ENCODE peak calls at places on chromosomes 7 and 10, in six cellular contexts. M, F, B, D, L and C are unnamed samples. For H3K27me3, the result is how much of the 10 kb centered on the place peaks cover.

GRCh38 chr10:67256984-67257383 is 331.1 kb downstream of the LRRTM3 start:
- DNase-seq in D (no peak), B (no peak), F (no peak), M (no peak), L (no peak), C (no peak)

GRCh38 chr10:103668351-103669242 is 175.1 kb downstream of the NEURL1 start:
- DNase-seq in M (peak), B (peak), F (peak), D (no peak), L (no peak), C (peak)

GRCh38 chr7:22855049-22855392 is 32.4 kb upstream of the TOMM7 start:
- DNase-seq in F (no peak), L (no peak), D (no peak), M (no peak), B (no peak), C (no peak)

GRCh38 chr10:15485684-15486316 is 114.7 kb upstream of the FAM171A1 start:
- DNase-seq in L (no peak), D (no peak), M (no peak), F (no peak), B (no peak), C (peak)

GRCh38 chr10:122245136-122245535 is 26.0 kb upstream of the BTBD16 start:
- DNase-seq in B (no peak), F (no peak), L (no peak), M (no peak), D (no peak), C (no peak)

GRCh38 chr7:82194011-82194410 is 249.6 kb downstream of the CACNA2D1 start:
- DNase-seq in B (no peak), M (no peak), L (no peak), D (peak), F (no peak), C (no peak)

GRCh38 chr10:69901623-69902505 is 100.2 kb downstream of the COL13A1 start:
- DNase-seq in D (no peak), M (no peak), F (no peak), L (peak), B (peak), C (no peak)

GRCh38 chr7:95865716-95866371 is 93.5 kb downstream of the DYNC1I1 start:
- DNase-seq in M (no peak), B (peak), L (no peak), F (no peak), D (no peak), C (no peak)

GRCh38 chr10:43229208-43230061 is 37.4 kb downstream of the RASGEF1A start:
- DNase-seq in D (no peak), F (peak), M (peak), B (peak), L (no peak), C (peak)

GRCh38 chr10:105291571-105291970 is 650.5 kb downstream of the SORCS3 start:
- DNase-seq in B (no peak), L (no peak), M (no peak), D (no peak), F (no peak), C (no peak)

GRCh38 chr7:1716263-1717094 is 46.4 kb downstream of the ELFN1 start:
- DNase-seq in L (no peak), F (no peak), B (no peak), M (no peak), D (no peak), C (no peak)

GRCh38 chr7:151924001-151924400 is 32.2 kb upstream of the GALNTL5 start:
- DNase-seq in L (no peak), F (no peak), D (no peak), B (no peak), M (peak), C (no peak)

GRCh38 chr10:100744136-100744979 is 1.0 kb upstream of the PAX2 start:
- DNase-seq in B (peak), F (no peak), M (no peak), L (no peak), D (no peak), C (no peak)

GRCh38 chr10:89063465-89063864 is 72.9 kb downstream of the FAS start:
- DNase-seq in F (no peak), B (no peak), D (no peak), M (no peak), L (no peak), C (no peak)

GRCh38 chr7:77800158-77800557 is 1.6 kb downstream of the PHTF2 start:
- DNase-seq in B (no peak), M (no peak), F (no peak), L (no peak), D (no peak), C (no peak)

GRCh38 chr10:121405096-121405495 is 193.1 kb downstream of the FGFR2 start:
- DNase-seq in F (no peak), M (no peak), B (no peak), L (no peak), D (no peak), C (no peak)

GRCh38 chr10:126092806-126093205 is 196.4 kb downstream of the FANK1 start:
- DNase-seq in F (no peak), D (no peak), B (no peak), M (no peak), L (no peak), C (no peak)

GRCh38 chr7:126791306-126791705 is 461.4 kb downstream of the GRM8 start:
- DNase-seq in L (no peak), M (no peak), F (no peak), B (no peak), D (no peak), C (no peak)

GRCh38 chr7:13948019-13948781 is 41.3 kb downstream of the ETV1 start:
- DNase-seq in L (no peak), D (no peak), B (no peak), F (no peak), M (no peak), C (no peak)

GRCh38 chr7:94351703-94352102 is 43.0 kb upstream of the COL1A2 start:
- DNase-seq in M (no peak), F (no peak), L (no peak), D (no peak), B (no peak), C (no peak)

GRCh38 chr10:49652416-49653385 is 26.8 kb upstream of the C10orf53 start:
- DNase-seq in F (no peak), M (no peak), L (no peak), D (no peak), B (no peak), C (no peak)

GRCh38 chr10:1390200-1390599 is 334.0 kb downstream of the WDR37 start:
- DNase-seq in L (no peak), D (no peak), B (no peak), M (no peak), F (no peak), C (peak)

GRCh38 chr7:96297873-96298272 is 24.0 kb downstream of the SLC25A13 start:
- DNase-seq in F (no peak), B (no peak), D (no peak), M (no peak), L (no peak), C (no peak)

GRCh38 chr7:135210818-135211178 is 528 bp downstream of the WDR91 start:
- DNase-seq in D (no peak), F (no peak), M (no peak), L (no peak), B (no peak), C (no peak)

GRCh38 chr7:87499494-87499893 is 24.0 kb upstream of the ABCB4 start:
- DNase-seq in F (no peak), L (no peak), B (no peak), M (no peak), D (no peak), C (no peak)

GRCh38 chr7:95999481-95999880 is 227.1 kb downstream of the DYNC1I1 start:
- DNase-seq in B (no peak), L (peak), M (no peak), D (no peak), F (no peak), C (no peak)

GRCh38 chr10:102222798-102223197 is 3.3 kb upstream of the ELOVL3 start:
- DNase-seq in L (no peak), B (no peak), F (no peak), M (no peak), D (no peak), C (no peak)

GRCh38 chr7:151845412-151846205 is 31.3 kb downstream of the PRKAG2 start:
- DNase-seq in D (no peak), B (no peak), F (no peak), L (no peak), M (no peak), C (no peak)

GRCh38 chr10:72340510-72340895 is 14.2 kb downstream of the DNAJB12 start:
- DNase-seq in M (peak), B (peak), D (no peak), L (peak), F (peak), C (no peak)

GRCh38 chr10:49161411-49161997 is 26.7 kb downstream of the TMEM273 start:
- DNase-seq in F (no peak), M (no peak), B (peak), D (no peak), L (peak), C (no peak)

GRCh38 chr7:25125137-25125946 is at the start of gene CYCS:
- DNase-seq in F (peak), D (peak), L (peak), B (peak), M (peak), C (peak)

GRCh38 chr7:43583424-43584199 is 704 bp downstream of the STK17A start:
- DNase-seq in B (peak), L (peak), D (no peak), F (peak), M (peak), C (peak)

GRCh38 chr7:139362302-139362701 is 2.6 kb downstream of the LUC7L2 start:
- DNase-seq in M (no peak), F (no peak), L (no peak), B (peak), D (no peak), C (no peak)

GRCh38 chr7:139360210-139360947 is 685 bp downstream of the LUC7L2 start:
- DNase-seq in M (peak), D (peak), L (peak), B (peak), F (peak), C (peak)

GRCh38 chr7:139362981-139363380 is 3.3 kb downstream of the LUC7L2 start:
- DNase-seq in L (no peak), M (peak), D (no peak), F (no peak), B (no peak), C (no peak)

GRCh38 chr7:139360948-139361307 is 1.2 kb downstream of the LUC7L2 start:
- DNase-seq in M (no peak), D (no peak), L (no peak), B (no peak), F (no peak), C (no peak)

DNA sequence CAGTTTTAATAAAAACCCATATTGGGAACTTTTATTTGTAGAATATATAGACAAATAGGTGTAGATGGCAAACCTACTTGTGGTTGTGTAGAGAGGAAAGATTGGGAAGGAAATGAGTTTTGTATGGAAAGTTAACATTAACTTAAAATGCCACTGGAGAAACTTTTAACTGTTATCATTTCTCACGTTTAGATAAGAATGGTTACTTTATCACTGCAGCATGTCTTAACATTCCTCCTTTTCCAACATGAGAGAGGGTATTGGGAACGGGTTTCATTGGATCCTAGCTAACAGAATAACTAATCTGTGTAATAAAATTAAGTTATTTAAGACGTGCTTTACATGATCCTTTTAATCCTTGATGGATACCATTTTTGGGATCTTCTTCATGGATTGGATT is 1.8 kb downstream of the LUC7L2 start:
- DNase-seq in L (no peak), D (no peak), F (no peak), B (no peak), M (no peak), C (no peak)
- H3K27ac ChIP-seq in L (peak), D (peak), F (peak), B (peak), M (peak), C (no peak)

DNA sequence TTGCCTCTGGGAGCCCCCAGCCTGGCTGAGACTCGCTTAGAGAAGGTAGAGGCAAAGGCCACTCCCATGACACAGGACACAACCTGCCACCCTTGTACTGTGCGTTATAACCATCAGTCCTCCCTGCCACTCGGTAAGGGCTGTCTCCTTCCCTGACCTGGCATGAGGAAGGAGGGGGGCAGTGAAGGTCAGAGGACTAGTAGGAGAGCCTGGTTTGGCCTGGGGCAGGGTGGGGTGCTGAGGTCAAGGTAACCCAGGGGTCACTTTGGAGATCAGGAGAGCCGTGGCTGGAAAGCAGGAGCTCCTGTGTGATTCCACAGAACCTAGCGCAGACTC is 6.9 kb upstream of the TNRC18 start:
- DNase-seq in L (no peak), M (no peak), B (no peak), D (no peak), F (no peak), C (no peak)
- H3K27me3 ChIP-seq in L (under half), M (half or more), B (half or more), D (under half), F (under half), C (under half)

DNA sequence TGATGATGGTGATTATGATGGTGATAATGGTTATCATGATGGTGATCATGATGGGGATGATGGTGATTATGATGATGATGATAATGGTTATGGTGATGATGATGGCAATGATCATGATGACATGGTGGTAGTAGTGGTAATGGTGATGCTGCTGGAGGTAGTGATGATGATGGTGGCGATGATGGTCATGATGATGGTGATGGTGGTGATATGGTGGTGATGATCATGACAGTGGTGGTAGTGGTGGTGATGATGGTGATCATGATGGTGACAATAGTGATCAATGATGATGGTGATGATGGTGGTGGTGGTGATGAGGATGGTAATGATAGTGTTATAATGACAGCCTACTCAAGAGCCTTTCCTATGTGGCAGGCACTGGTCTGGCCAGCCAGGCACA is 31.8 kb upstream of the DPYSL4 start:
- DNase-seq in B (no peak), F (no peak), M (no peak), D (no peak), L (no peak), C (no peak)
- H3K27ac ChIP-seq in B (no peak), F (no peak), M (no peak), D (no peak), L (no peak), C (no peak)

DNA sequence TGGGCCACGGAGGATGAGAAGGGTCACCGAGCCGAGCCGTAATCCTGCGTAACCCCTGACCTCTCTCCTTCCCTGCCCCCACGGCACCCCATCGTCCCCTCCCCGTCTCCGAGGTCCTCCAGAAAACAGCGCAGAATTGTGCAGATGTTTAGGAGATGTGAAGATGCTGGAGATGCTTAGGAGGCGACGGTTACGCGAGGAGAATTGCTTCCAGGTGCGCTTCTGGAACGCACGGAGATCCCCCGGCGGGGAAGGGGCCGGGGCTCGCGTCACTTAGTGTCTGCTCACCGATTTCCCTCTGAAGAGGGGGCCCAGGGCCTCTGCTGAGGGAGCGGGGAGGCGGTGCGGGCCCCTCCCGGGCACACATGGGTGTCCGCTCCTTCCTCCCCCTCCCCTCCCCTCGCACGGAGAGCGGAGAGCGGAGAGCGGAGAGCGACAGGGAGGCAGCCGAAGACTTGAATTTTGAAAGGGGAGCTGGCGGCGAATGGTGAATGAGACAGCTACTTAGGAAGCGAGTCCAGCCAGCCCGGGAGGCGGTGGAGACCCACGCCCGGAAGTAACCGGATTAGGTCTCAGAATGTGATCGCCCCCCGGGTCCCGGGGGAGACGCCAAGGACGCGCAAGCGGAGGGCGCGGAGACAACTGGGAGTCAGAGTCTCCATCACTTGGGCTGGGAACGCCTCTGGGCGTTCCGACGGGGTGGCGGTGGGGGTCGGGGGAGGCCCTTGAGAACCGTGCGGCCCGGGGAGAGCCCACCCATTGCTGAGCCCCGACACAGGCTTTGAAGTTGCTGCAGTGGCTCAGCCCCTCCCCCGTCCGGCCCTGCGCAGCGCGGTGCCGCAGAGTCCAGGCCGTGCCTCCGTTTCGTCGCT is 8.7 kb upstream of the EN2 start:
- DNase-seq in B (peak), M (peak), L (no peak), F (no peak), D (no peak), C (no peak)
- H3K27me3 ChIP-seq in B (half or more), M (half or more), L (half or more), F (half or more), D (half or more), C (under half)

GRCh38 chr10:21724020-21724589 is 190.1 kb downstream of the MLLT10 start:
- DNase-seq in D (no peak), F (no peak), L (no peak), B (no peak), M (no peak), C (no peak)
- H3K27ac ChIP-seq in D (no peak), F (peak), L (peak), B (no peak), M (no peak), C (no peak)